ENCODE peak calls at places on chromosomes 12 and 14, in five cellular contexts. X, V, Y, M and I are unnamed samples.

GRCh38 chr12:42332301-42332894 is 6.4 kb downstream of the PPHLN1 start:
- DNase-seq in X (peak), V (peak), Y (no peak), M (no peak), I (peak)

GRCh38 chr12:9615420-9616135 is 7.9 kb upstream of the KLRB1 start:
- DNase-seq in X (no peak), V (no peak), Y (no peak), M (no peak), I (no peak)

GRCh38 chr12:22287776-22288621 is 46.5 kb downstream of the ST8SIA1 start:
- DNase-seq in X (no peak), V (no peak), Y (no peak), M (no peak), I (peak)

GRCh38 chr12:752673-753400 is 458 bp downstream of the WNK1 start:
- DNase-seq in X (no peak), V (no peak), Y (no peak), M (no peak), I (no peak)

GRCh38 chr14:23423657-23424056 is 11.8 kb downstream of the MYH7 start:
- DNase-seq in X (no peak), V (no peak), Y (no peak), M (no peak), I (no peak)

GRCh38 chr14:31084385-31084784 is 58.2 kb upstream of the STRN3 start:
- DNase-seq in X (no peak), V (no peak), Y (no peak), M (no peak), I (no peak)

GRCh38 chr12:19387182-19387581 is 52.1 kb upstream of the AEBP2 start:
- DNase-seq in X (no peak), V (no peak), Y (no peak), M (no peak), I (no peak)

GRCh38 chr12:122732170-122732569 is 1.5 kb upstream of the HCAR1 start:
- DNase-seq in X (no peak), V (no peak), Y (no peak), M (no peak), I (no peak)

GRCh38 chr12:66550626-66551025 is 128.2 kb downstream of the GRIP1 start:
- DNase-seq in X (no peak), V (no peak), Y (no peak), M (no peak), I (no peak)

GRCh38 chr14:89330236-89331002 is 86.6 kb downstream of the FOXN3 start:
- DNase-seq in X (peak), V (no peak), Y (no peak), M (no peak), I (peak)

GRCh38 chr12:50507930-50508329 is 3.1 kb downstream of the DIP2B start:
- DNase-seq in X (no peak), V (peak), Y (no peak), M (no peak), I (no peak)

GRCh38 chr14:65304963-65305362 is 107.6 kb upstream of the FUT8 start:
- DNase-seq in X (no peak), V (no peak), Y (no peak), M (no peak), I (no peak)

GRCh38 chr12:124525455-124525854 is 42.0 kb downstream of the NCOR2 start:
- DNase-seq in X (no peak), V (no peak), Y (no peak), M (no peak), I (no peak)

GRCh38 chr14:68510951-68511726 is 281.7 kb downstream of the ZFP36L1 start:
- DNase-seq in X (no peak), V (no peak), Y (no peak), M (no peak), I (no peak)

GRCh38 chr12:76444408-76444984 is 96.3 kb upstream of the BBS10 start:
- DNase-seq in X (no peak), V (no peak), Y (no peak), M (no peak), I (no peak)

GRCh38 chr12:112170376-112170775 is 45.0 kb downstream of the TRAFD1 start:
- DNase-seq in X (peak), V (no peak), Y (no peak), M (no peak), I (peak)

GRCh38 chr12:3092770-3093169 is 15.6 kb downstream of the TSPAN9 start:
- DNase-seq in X (no peak), V (no peak), Y (no peak), M (no peak), I (no peak)

GRCh38 chr12:54331461-54331860 is 6.5 kb downstream of the COPZ1 start:
- DNase-seq in X (no peak), V (no peak), Y (no peak), M (no peak), I (no peak)

GRCh38 chr14:35221462-35221861 is 70.7 kb upstream of the PSMA6 start:
- DNase-seq in X (no peak), V (no peak), Y (no peak), M (no peak), I (no peak)

GRCh38 chr12:30420561-30420960 is 275.1 kb downstream of the IPO8 start:
- DNase-seq in X (no peak), V (no peak), Y (no peak), M (no peak), I (no peak)

GRCh38 chr12:106108187-106108816 is 30.5 kb downstream of the NUAK1 start:
- DNase-seq in X (no peak), V (no peak), Y (no peak), M (no peak), I (no peak)

GRCh38 chr14:105898482-105899010 is 372.2 kb downstream of the TMEM121 start:
- DNase-seq in X (no peak), V (no peak), Y (no peak), M (no peak), I (no peak)

GRCh38 chr12:54439521-54440255 is 20.6 kb upstream of the ITGA5 start:
- DNase-seq in X (peak), V (peak), Y (no peak), M (no peak), I (no peak)

GRCh38 chr14:26187996-26188605 is 409.7 kb downstream of the NOVA1 start:
- DNase-seq in X (no peak), V (no peak), Y (no peak), M (no peak), I (no peak)

GRCh38 chr12:78802593-78802992 is 62.0 kb upstream of the SYT1 start:
- DNase-seq in X (peak), V (no peak), Y (no peak), M (no peak), I (peak)

GRCh38 chr14:101476931-101477553 is 84.3 kb upstream of the DIO3 start:
- DNase-seq in X (no peak), V (no peak), Y (no peak), M (no peak), I (no peak)

GRCh38 chr12:51059086-51059485 is 11.0 kb downstream of the LETMD1 start:
- DNase-seq in X (no peak), V (no peak), Y (no peak), M (no peak), I (no peak)

GRCh38 chr12:93390025-93390424 is 12.3 kb downstream of the NUDT4 start:
- DNase-seq in X (no peak), V (no peak), Y (no peak), M (no peak), I (no peak)

GRCh38 chr12:96427269-96427729 is 27.1 kb upstream of the CDK17 start:
- DNase-seq in X (peak), V (no peak), Y (no peak), M (peak), I (peak)

GRCh38 chr12:77845831-77846230 is 15.1 kb downstream of the NAV3 start:
- DNase-seq in X (peak), V (no peak), Y (no peak), M (no peak), I (peak)

GRCh38 chr14:40674503-40674902 is 932.2 kb upstream of the LRFN5 start:
- DNase-seq in X (no peak), V (no peak), Y (no peak), M (no peak), I (no peak)

GRCh38 chr12:12985817-12986408 is 14.2 kb downstream of the HEBP1 start:
- DNase-seq in X (peak), V (peak), Y (no peak), M (no peak), I (no peak)

GRCh38 chr12:123431951-123432886 is 4.3 kb downstream of the RILPL2 start:
- DNase-seq in X (no peak), V (no peak), Y (peak), M (no peak), I (no peak)

GRCh38 chr12:67842124-67842523 is 147.1 kb upstream of the IFNG-AS1 start:
- DNase-seq in X (no peak), V (no peak), Y (no peak), M (no peak), I (no peak)

GRCh38 chr12:109169676-109170075 is 53.3 kb downstream of the ACACB start:
- DNase-seq in X (no peak), V (no peak), Y (no peak), M (no peak), I (no peak)

GRCh38 chr14:24372701-24373416 is 4.9 kb downstream of the NFATC4 start:
- DNase-seq in X (no peak), V (no peak), Y (no peak), M (no peak), I (no peak)